ENCODE peak calls at places on chromosomes 4 and X, in five cellular contexts. G, P, D, N and I are unnamed samples.

GRCh38 chrX:121000589-121000988 is 15.0 kb upstream of the CT47A1 start:
- DNase-seq in G (no peak), P (no peak), D (no peak), N (peak), I (peak)

GRCh38 chrX:85244411-85245210 is 820 bp downstream of the ZNF711 start:
- DNase-seq in G (no peak), P (no peak), D (no peak), N (peak), I (no peak)

GRCh38 chr4:2284161-2284933 is 22.4 kb upstream of the MXD4 start:
- DNase-seq in G (peak), P (no peak), D (no peak), N (no peak), I (no peak)

GRCh38 chr4:22410645-22411247 is 105.1 kb downstream of the ADGRA3 start:
- DNase-seq in G (no peak), P (no peak), D (no peak), N (peak), I (peak)

GRCh38 chr4:1559896-1560650 is 124.0 kb downstream of the FAM53A start:
- DNase-seq in G (no peak), P (no peak), D (no peak), N (no peak), I (no peak)

GRCh38 chrX:150324919-150325318 is 38.2 kb upstream of the MAMLD1 start:
- DNase-seq in G (no peak), P (no peak), D (no peak), N (no peak), I (no peak)

GRCh38 chrX:7088968-7089615 is 58.4 kb upstream of the STS start:
- DNase-seq in G (peak), P (no peak), D (no peak), N (no peak), I (peak)

GRCh38 chr4:89114100-89114499 is 2.8 kb downstream of the TIGD2 start:
- DNase-seq in G (no peak), P (no peak), D (no peak), N (no peak), I (no peak)

GRCh38 chr4:92012899-92013867 is 290.6 kb upstream of the GRID2 start:
- DNase-seq in G (peak), P (no peak), D (no peak), N (no peak), I (no peak)

GRCh38 chr4:111989817-111990216 is 155.4 kb upstream of the FAM241A start:
- DNase-seq in G (peak), P (no peak), D (no peak), N (no peak), I (no peak)

GRCh38 chr4:76811604-76812412 is 86.1 kb downstream of the SOWAHB start:
- DNase-seq in G (no peak), P (no peak), D (no peak), N (peak), I (no peak)

GRCh38 chr4:144948009-144948408 is 150.0 kb downstream of the ANAPC10 start:
- DNase-seq in G (no peak), P (no peak), D (no peak), N (no peak), I (no peak)

GRCh38 chr4:2830632-2831610 is 12.7 kb upstream of the ADD1 start:
- DNase-seq in G (peak), P (no peak), D (no peak), N (no peak), I (no peak)

GRCh38 chrX:106510713-106511411 is 100.9 kb upstream of the RADX start:
- DNase-seq in G (no peak), P (no peak), D (no peak), N (no peak), I (no peak)

GRCh38 chr4:139301821-139302611 is at the start of gene NDUFC1:
- DNase-seq in G (peak), P (no peak), D (peak), N (peak), I (peak)

GRCh38 chr4:73964862-73965611 is 16.8 kb downstream of the PF4 start:
- DNase-seq in G (peak), P (no peak), D (no peak), N (peak), I (peak)

GRCh38 chrX:152945021-152945979 is 47.4 kb downstream of the ZNF185 start:
- DNase-seq in G (no peak), P (no peak), D (no peak), N (no peak), I (no peak)

GRCh38 chrX:152937236-152937635 is 39.4 kb downstream of the ZNF185 start:
- DNase-seq in G (no peak), P (no peak), D (no peak), N (no peak), I (no peak)

GRCh38 chrX:152943826-152944225 is 46.0 kb downstream of the ZNF185 start:
- DNase-seq in G (no peak), P (no peak), D (no peak), N (no peak), I (no peak)

GRCh38 chrX:152946681-152947080 is 47.2 kb downstream of the PNMA5 start:
- DNase-seq in G (no peak), P (no peak), D (no peak), N (no peak), I (no peak)

GRCh38 chrX:152941328-152942111 is 43.7 kb downstream of the ZNF185 start:
- DNase-seq in G (peak), P (no peak), D (peak), N (peak), I (peak)
- TF ChIP-seq CTCF in G (peak), P (peak), D (no peak), N (peak), I (peak)

DNA sequence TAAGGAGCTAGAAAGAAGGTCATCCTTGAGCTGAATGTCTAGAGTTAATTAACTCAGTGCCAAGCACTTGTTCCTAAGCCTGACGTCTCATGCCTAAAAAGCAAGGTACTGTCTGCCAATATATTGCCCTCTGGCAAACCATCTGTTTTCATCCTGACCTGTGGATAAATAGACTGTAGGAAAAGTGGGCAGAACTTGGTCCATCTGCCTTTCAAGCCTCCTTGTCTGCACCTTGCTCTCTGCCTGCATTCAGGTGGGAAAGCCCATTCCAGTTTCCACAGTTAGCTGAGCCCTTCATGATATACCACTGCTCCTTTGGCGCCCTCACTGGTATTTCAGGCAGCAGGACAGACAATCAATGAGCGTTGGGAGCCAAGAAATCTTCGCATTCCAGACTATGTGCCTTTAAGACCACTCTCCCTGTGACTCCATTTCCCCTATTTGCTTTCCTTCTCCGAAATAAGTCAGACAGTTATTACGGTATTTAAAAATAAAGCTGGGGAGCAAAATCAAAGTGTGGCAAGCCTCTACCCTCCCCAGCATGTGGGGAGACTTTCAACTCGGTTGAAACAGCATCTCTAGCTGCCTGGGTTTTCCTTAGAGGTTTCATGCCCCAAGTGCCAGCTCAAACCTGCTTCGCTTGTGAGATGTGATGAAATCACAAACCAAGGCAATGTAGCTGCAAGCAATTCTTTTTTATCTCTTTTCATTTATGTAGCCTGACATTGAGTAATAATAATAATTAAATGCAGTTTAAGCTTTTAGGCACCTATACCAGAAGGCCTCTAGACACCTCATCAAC is 2.5 kb upstream of the CCDC149 start:
- DNase-seq in G (no peak), P (no peak), D (no peak), N (no peak), I (no peak)
- TF ChIP-seq CTCF in G (no peak), P (peak), D (no peak), N (peak), I (no peak)

GRCh38 chrX:10618911-10619310 is 1.5 kb downstream of the MID1 start:
- DNase-seq in G (no peak), P (no peak), D (no peak), N (peak), I (no peak)
- TF ChIP-seq CTCF in G (no peak), P (no peak), D (no peak), N (no peak), I (no peak)

GRCh38 chrX:115948018-115948923 is 222.3 kb upstream of the AGTR2 start:
- DNase-seq in G (peak), P (no peak), D (no peak), N (no peak), I (peak)

GRCh38 chrX:115957862-115958490 is 212.6 kb upstream of the AGTR2 start:
- DNase-seq in G (no peak), P (no peak), D (no peak), N (no peak), I (peak)

GRCh38 chrX:115949900-115950822 is 220.4 kb upstream of the AGTR2 start:
- DNase-seq in G (peak), P (no peak), D (no peak), N (no peak), I (peak)

DNA sequence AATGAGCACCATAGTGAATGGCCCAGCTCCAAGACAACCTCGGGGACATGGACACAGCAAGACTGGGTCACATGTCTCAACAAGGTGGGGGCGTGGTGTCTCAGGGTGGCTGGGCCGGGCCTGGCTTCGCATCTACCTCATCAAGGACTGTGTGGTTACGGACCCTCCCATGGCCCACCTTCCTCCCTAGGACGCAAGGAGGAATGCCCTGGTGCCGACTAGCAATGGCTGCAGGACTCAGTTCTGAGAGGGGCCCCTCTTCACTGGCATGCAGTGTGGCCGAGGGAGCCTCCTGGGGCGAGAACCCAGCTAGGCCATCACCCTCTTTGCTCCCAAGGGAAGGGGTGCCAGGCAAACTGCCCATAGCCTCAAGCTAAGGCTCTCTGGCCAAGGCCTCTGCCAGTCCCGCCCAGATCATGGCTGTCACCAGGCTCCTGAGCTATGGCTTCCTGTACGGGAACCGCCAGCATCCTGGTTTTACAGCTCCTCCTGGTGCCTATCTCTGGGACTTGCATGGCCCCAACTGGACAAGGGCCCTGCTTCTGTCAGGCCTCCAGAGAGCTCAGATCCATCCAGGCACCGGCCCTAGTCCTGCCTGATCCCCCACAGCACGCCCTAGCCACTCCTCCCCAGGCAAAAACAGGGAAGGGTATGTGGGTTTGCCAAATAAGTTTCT is 218.0 kb upstream of the AGTR2 start:
- DNase-seq in G (no peak), P (no peak), D (no peak), N (no peak), I (no peak)
- TF ChIP-seq CTCF in G (no peak), P (no peak), D (no peak), N (peak), I (no peak)

GRCh38 chr4:113673450-113673849 is 88.1 kb downstream of the CAMK2D start:
- DNase-seq in G (no peak), P (peak), D (no peak), N (peak), I (peak)
- TF ChIP-seq CTCF in G (no peak), P (peak), D (no peak), N (no peak), I (no peak)

GRCh38 chr4:151672996-151673395 is 87.8 kb downstream of the GATB start:
- DNase-seq in G (no peak), P (no peak), D (no peak), N (no peak), I (no peak)

GRCh38 chr4:151675366-151676060 is 85.3 kb downstream of the GATB start:
- DNase-seq in G (no peak), P (peak), D (no peak), N (peak), I (no peak)

GRCh38 chr4:151673913-151674520 is 86.8 kb downstream of the GATB start:
- DNase-seq in G (no peak), P (no peak), D (no peak), N (no peak), I (no peak)

GRCh38 chr4:151676301-151676700 is 84.5 kb downstream of the GATB start:
- DNase-seq in G (no peak), P (peak), D (no peak), N (peak), I (peak)

GRCh38 chr4:151674804-151675290 is 86.0 kb downstream of the GATB start:
- DNase-seq in G (no peak), P (no peak), D (peak), N (peak), I (no peak)
- TF ChIP-seq CTCF in G (no peak), P (no peak), D (no peak), N (no peak), I (no peak)

GRCh38 chrX:53194308-53194707 is 30.7 kb downstream of the KDM5C start:
- DNase-seq in G (no peak), P (no peak), D (no peak), N (no peak), I (no peak)

GRCh38 chrX:53193093-53193492 is 31.9 kb downstream of the KDM5C start:
- DNase-seq in G (no peak), P (no peak), D (no peak), N (no peak), I (no peak)

GRCh38 chrX:53188763-53189162 is 36.2 kb downstream of the KDM5C start:
- DNase-seq in G (no peak), P (no peak), D (no peak), N (peak), I (peak)

GRCh38 chrX:53186363-53186762 is 38.6 kb downstream of the KDM5C start:
- DNase-seq in G (no peak), P (peak), D (no peak), N (peak), I (peak)

GRCh38 chrX:53190363-53190960 is 34.5 kb downstream of the KDM5C start:
- DNase-seq in G (no peak), P (no peak), D (no peak), N (peak), I (peak)
- TF ChIP-seq CTCF in G (no peak), P (peak), D (no peak), N (peak), I (no peak)

GRCh38 chrX:153572601-153573000 is 26.3 kb downstream of the CCNQ start:
- DNase-seq in G (no peak), P (no peak), D (no peak), N (no peak), I (no peak)

GRCh38 chrX:153565996-153566580 is 32.9 kb downstream of the CCNQ start:
- DNase-seq in G (no peak), P (no peak), D (no peak), N (no peak), I (no peak)

GRCh38 chrX:153571159-153571908 is 27.6 kb downstream of the CCNQ start:
- DNase-seq in G (no peak), P (no peak), D (no peak), N (no peak), I (no peak)

GRCh38 chrX:153569475-153569874 is 29.5 kb downstream of the CCNQ start:
- DNase-seq in G (no peak), P (no peak), D (no peak), N (no peak), I (no peak)

GRCh38 chrX:153568612-153569011 is 30.3 kb downstream of the CCNQ start:
- DNase-seq in G (no peak), P (no peak), D (no peak), N (no peak), I (no peak)
- TF ChIP-seq CTCF in G (no peak), P (no peak), D (no peak), N (no peak), I (no peak)

GRCh38 chr4:110705440-110705782 is 82.5 kb upstream of the PITX2 start:
- DNase-seq in G (no peak), P (no peak), D (no peak), N (no peak), I (no peak)
- TF ChIP-seq CTCF in G (no peak), P (no peak), D (no peak), N (no peak), I (no peak)